ENCODE peak calls at places on chromosomes 4 and X, in ten cellular contexts. S is endodermal cell; D is lung; C is kidney; M is upper lobe of left lung; V is fibroblast of lung; O is A549; R is effector memory CD4-positive, alpha-beta T cell; Q is right lobe of liver; W is aorta. G is an unnamed sample.
A peak's percentile ranks its signal among the peaks of the same experiment; 100 is the strongest.

GRCh38 chr4:7904108-7904516 is 35.5 kb downstream of the AFAP1 start:
- DNase-seq in S (no peak), D (no peak), C (no peak), M (no peak), V (peak; percentile 78), O (no peak), R (no peak), Q (no peak), W (no peak), G (no peak)

GRCh38 chrX:40152173-40152705 is 54.5 kb upstream of the BCOR start:
- DNase-seq in S (peak; percentile 78), D (no peak), C (peak; percentile 75), M (peak; percentile 86), V (no peak), O (no peak), R (no peak), Q (peak; percentile 69), W (no peak), G (peak; percentile 45)

GRCh38 chr4:18319456-18319855 is 297.9 kb upstream of the LCORL start:
- DNase-seq in S (no peak), D (no peak), C (no peak), M (no peak), V (no peak), O (no peak), R (no peak), Q (no peak), W (no peak), G (no peak)

GRCh38 chr4:182564966-182565365 is 321.8 kb downstream of the TENM3 start:
- DNase-seq in S (no peak), D (no peak), C (no peak), M (no peak), V (peak; percentile 58), O (no peak), R (no peak), Q (no peak), W (no peak), G (no peak)

GRCh38 chrX:46180258-46180687 is 364.9 kb downstream of the ZNF674 start:
- DNase-seq in S (peak; percentile 64), D (no peak), C (no peak), M (no peak), V (peak; percentile 56), O (no peak), R (no peak), Q (no peak), W (peak; percentile 36), G (no peak)

GRCh38 chrX:17078031-17078730 is 131.7 kb downstream of the REPS2 start:
- DNase-seq in S (no peak), D (no peak), C (no peak), M (no peak), V (peak; percentile 11), O (no peak), R (no peak), Q (no peak), W (no peak), G (no peak)

GRCh38 chr4:99100876-99101275 is 12.3 kb upstream of the ADH5 start:
- DNase-seq in S (no peak), D (no peak), C (no peak), M (no peak), V (no peak), O (no peak), R (no peak), Q (no peak), W (no peak), G (no peak)

GRCh38 chr4:184893836-184894571 is 68.2 kb upstream of the ACSL1 start:
- DNase-seq in S (no peak), D (no peak), C (no peak), M (no peak), V (no peak), O (no peak), R (no peak), Q (no peak), W (no peak), G (no peak)

GRCh38 chr4:105989411-105990242 is 94.4 kb downstream of the NPNT start:
- DNase-seq in S (no peak), D (no peak), C (no peak), M (no peak), V (no peak), O (no peak), R (no peak), Q (no peak), W (no peak), G (no peak)

GRCh38 chr4:105992641-105993305 is 97.5 kb downstream of the NPNT start:
- DNase-seq in S (no peak), D (no peak), C (no peak), M (no peak), V (no peak), O (no peak), R (no peak), Q (no peak), W (no peak), G (no peak)

GRCh38 chr4:105994061-105994460 is 98.8 kb downstream of the NPNT start:
- DNase-seq in S (no peak), D (no peak), C (no peak), M (no peak), V (no peak), O (no peak), R (no peak), Q (no peak), W (no peak), G (no peak)

GRCh38 chr4:105990933-105991332 is 95.7 kb downstream of the NPNT start:
- DNase-seq in S (no peak), D (peak; percentile 71), C (peak; percentile 95), M (no peak), V (peak; percentile 10), O (no peak), R (no peak), Q (peak; percentile 60), W (peak; percentile 88), G (no peak)

GRCh38 chr4:105991726-105992125 is 96.5 kb downstream of the NPNT start:
- DNase-seq in S (no peak), D (no peak), C (no peak), M (no peak), V (no peak), O (no peak), R (no peak), Q (no peak), W (no peak), G (no peak)
- H3K27ac ChIP-seq in S (no peak overlapping the region), D (peak overlapping the region; percentile 26), C (peak overlapping the region; percentile 66), M (peak overlapping the region; percentile 80), V (no peak overlapping the region), O (no peak overlapping the region), R (no peak overlapping the region), Q (no peak overlapping the region), W (peak overlapping the region; percentile 17), G (no peak overlapping the region)

DNA sequence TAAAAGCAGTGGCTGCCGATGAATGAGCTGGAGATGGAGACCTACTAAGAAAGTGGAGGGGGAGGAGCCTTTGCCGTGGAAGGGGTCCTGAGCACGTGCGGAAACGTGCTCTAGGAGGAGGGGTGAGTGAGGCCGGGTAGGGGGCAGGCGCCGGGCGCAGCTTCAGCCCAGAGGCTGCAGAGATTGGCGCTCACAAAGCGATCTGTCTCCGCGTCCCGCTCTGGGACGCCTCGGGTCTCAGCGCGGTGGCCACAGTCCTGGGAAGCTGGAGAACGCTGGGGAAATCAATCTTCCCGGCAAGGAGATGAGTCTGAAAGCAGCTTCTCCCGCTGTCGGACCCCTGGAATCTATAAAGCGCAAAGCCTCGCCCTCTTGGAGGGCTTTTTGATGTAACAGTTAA is 460 bp upstream of the ARHGAP6 start:
- DNase-seq in S (peak; percentile 70), D (no peak), C (peak; percentile 75), M (peak; percentile 50), V (peak; percentile 33), O (no peak), R (no peak), Q (no peak), W (no peak), G (no peak)
- H3K4me3 ChIP-seq in S (peak overlapping the region; percentile 73), D (no peak overlapping the region), C (peak overlapping the region; percentile 73), M (peak overlapping the region; percentile 31), V (peak overlapping the region; percentile 44), O (no peak overlapping the region), R (no peak overlapping the region), Q (no peak overlapping the region), W (peak overlapping the region; percentile 40), G (no peak overlapping the region)

DNA sequence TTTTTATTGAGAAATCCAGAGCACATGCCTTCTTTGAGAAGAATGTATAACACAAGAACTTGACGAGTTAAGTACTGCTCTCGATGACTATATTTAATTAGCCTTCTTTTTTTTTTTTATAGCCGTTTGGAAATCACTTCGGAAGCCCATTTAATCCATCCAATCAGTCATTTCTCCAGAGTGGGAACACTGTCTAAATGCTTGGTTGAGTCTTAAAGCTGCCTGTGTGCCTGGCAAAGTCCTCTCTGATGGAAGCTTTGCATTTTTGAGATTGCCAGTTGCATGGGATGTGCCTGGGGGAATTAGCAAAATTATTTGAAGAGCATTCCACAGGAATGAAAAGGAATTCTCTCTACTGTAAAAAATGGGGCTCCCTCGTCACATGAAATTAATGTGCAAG is 398.7 kb upstream of the RPS6KA3 start:
- DNase-seq in S (no peak), D (no peak), C (no peak), M (no peak), V (no peak), O (no peak), R (no peak), Q (no peak), W (no peak), G (no peak)
- H3K27ac ChIP-seq in S (no peak overlapping the region), D (no peak overlapping the region), C (no peak overlapping the region), M (no peak overlapping the region), V (no peak overlapping the region), O (no peak overlapping the region), R (no peak overlapping the region), Q (no peak overlapping the region), W (no peak overlapping the region), G (no peak overlapping the region)

GRCh38 chr4:37674446-37674845 is 11.7 kb downstream of the RELL1 start:
- DNase-seq in S (no peak), D (no peak), C (no peak), M (no peak), V (no peak), O (no peak), R (no peak), Q (no peak), W (no peak), G (no peak)

GRCh38 chr4:37673523-37674192 is 12.5 kb downstream of the RELL1 start:
- DNase-seq in S (no peak), D (no peak), C (no peak), M (no peak), V (no peak), O (no peak), R (no peak), Q (no peak), W (no peak), G (no peak)

GRCh38 chr4:37680089-37680488 is 6.1 kb downstream of the RELL1 start:
- DNase-seq in S (no peak), D (no peak), C (no peak), M (no peak), V (no peak), O (no peak), R (no peak), Q (no peak), W (no peak), G (no peak)

GRCh38 chr4:37678624-37679023 is 7.6 kb downstream of the RELL1 start:
- DNase-seq in S (no peak), D (no peak), C (no peak), M (no peak), V (no peak), O (no peak), R (no peak), Q (no peak), W (no peak), G (no peak)

DNA sequence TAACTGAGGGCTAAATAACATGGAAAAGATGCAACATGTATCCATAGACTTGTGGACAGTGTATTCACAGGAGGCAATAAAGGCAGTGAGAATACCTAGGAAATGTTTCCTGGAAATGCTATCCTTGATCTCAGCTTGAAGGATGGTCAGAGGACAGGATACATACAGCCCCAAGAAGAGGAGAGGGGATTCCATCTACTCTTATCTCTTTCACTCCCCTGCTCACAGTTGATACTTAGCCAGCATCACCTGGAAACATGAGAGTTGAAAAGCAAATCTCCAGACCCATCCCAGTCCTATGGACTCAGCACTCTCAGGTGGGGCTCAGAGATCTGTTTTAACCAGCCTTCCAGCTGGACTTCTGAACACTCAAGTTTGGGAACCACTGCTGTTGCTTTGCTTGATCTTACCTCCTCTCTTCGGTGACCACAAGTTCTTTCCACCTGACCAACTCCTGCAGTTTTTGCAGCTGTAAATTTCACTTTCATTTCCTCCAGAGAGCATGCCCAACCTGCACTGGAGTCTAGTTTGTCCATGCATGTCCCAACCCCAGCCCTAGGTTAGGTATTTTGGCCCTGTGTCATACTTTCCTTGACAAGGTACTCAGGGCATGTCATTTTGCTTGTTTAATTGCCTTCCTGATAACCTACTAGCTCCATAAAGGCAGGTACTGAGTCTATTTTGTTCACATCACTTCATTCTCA is 10.4 kb downstream of the RELL1 start:
- DNase-seq in S (no peak), D (no peak), C (no peak), M (no peak), V (no peak), O (no peak), R (no peak), Q (peak; percentile 69), W (no peak), G (peak; percentile 30)
- H3K4me3 ChIP-seq in S (no peak overlapping the region), D (no peak overlapping the region), C (no peak overlapping the region), M (no peak overlapping the region), V (no peak overlapping the region), O (no peak overlapping the region), R (peak overlapping the region; percentile 15), Q (peak overlapping the region; percentile 17), W (no peak overlapping the region), G (no peak overlapping the region)

G was measured in naive thymus-derived CD4-positive, alpha-beta T cell.